ENCODE peak calls at places on chromosomes 16 and 17, in six cellular contexts. M is HT1080, W is NCI-H1436, Q is right atrium auricular region, K is adipocyte, S is GM12891. U is an unnamed sample.

GRCh38 chr16:85005278-85006069 is 5.9 kb downstream of the ZDHHC7 start:
- DNase-seq in M (no peak), W (no peak), Q (no peak), K (peak; percentile 77), S (no peak), U (peak; percentile 57)

GRCh38 chr17:69417545-69418483 is 3.3 kb downstream of the MAP2K6 start:
- DNase-seq in M (no peak), W (no peak), Q (no peak), K (peak; percentile 41), S (no peak), U (no peak)

GRCh38 chr17:29740017-29740416 is 117.3 kb upstream of the CORO6 start:
- DNase-seq in M (no peak), W (no peak), Q (no peak), K (no peak), S (no peak), U (no peak)

GRCh38 chr16:457732-458400 is 32.4 kb downstream of the RAB11FIP3 start:
- DNase-seq in M (no peak), W (no peak), Q (peak; percentile 59), K (peak; percentile 13), S (no peak), U (no peak)

GRCh38 chr16:4298761-4299522 is 16.9 kb upstream of the GLIS2 start:
- DNase-seq in M (peak; percentile 96), W (no peak), Q (peak; percentile 84), K (peak; percentile 94), S (no peak), U (peak; percentile 97)

GRCh38 chr16:65176603-65177002 is 54.7 kb upstream of the CDH11 start:
- DNase-seq in M (peak; percentile 1), W (no peak), Q (no peak), K (peak; percentile 67), S (no peak), U (peak; percentile 68)

GRCh38 chr17:63124536-63124935 is 158.5 kb downstream of the TANC2 start:
- DNase-seq in M (no peak), W (no peak), Q (no peak), K (no peak), S (no peak), U (no peak)

GRCh38 chr17:42779942-42780815 is at the start of gene WNK4:
- DNase-seq in M (peak; percentile 67), W (no peak), Q (no peak), K (peak; percentile 50), S (no peak), U (peak; percentile 88)

GRCh38 chr16:46830417-46830901 is 521 bp downstream of the C16orf87 start:
- DNase-seq in M (no peak), W (no peak), Q (no peak), K (peak; percentile 69), S (no peak), U (peak; percentile 42)

GRCh38 chr16:31064882-31065461 is 9.1 kb downstream of the ZNF668 start:
- DNase-seq in M (peak; percentile 75), W (no peak), Q (peak; percentile 88), K (peak; percentile 96), S (no peak), U (peak; percentile 95)

GRCh38 chr17:67655478-67656148 is 62.1 kb upstream of the NOL11 start:
- DNase-seq in M (no peak), W (no peak), Q (no peak), K (no peak), S (no peak), U (no peak)

GRCh38 chr17:37551788-37552187 is 57.4 kb downstream of the SYNRG start:
- DNase-seq in M (no peak), W (no peak), Q (no peak), K (peak; percentile 20), S (no peak), U (no peak)

U was measured in AG20443.